ENCODE peak calls at places on chromosomes 11 and 22, in eight cellular contexts. H is upper lobe of right lung, O is transverse colon, E is AG09309, G is heart left ventricle, J is spleen, M is astrocyte of the spinal cord, K is fibroblast of mammary gland. L is an unnamed sample.

GRCh38 chr22:22431271-22432220 is 77.0 kb downstream of the ZNF280B start:
- DNase-seq in H (no peak), G (peak; percentile 45), K (peak; percentile 45), E (peak; percentile 1), O (peak; percentile 72), J (peak; percentile 87), M (peak; percentile 39), L (peak; percentile 11)

GRCh38 chr11:120236169-120237107 is 3.5 kb upstream of the POU2F3 start:
- DNase-seq in K (peak; percentile 65), G (no peak), J (no peak), O (no peak), E (no peak), H (no peak), M (peak; percentile 26), L (no peak)

GRCh38 chr11:60206616-60207015 is 23.7 kb upstream of the MS4A6A start:
- DNase-seq in J (no peak), H (no peak), O (no peak), K (no peak), E (no peak), M (no peak), G (no peak), L (no peak)

GRCh38 chr11:122050021-122050710 is 65.8 kb downstream of the BLID start:
- DNase-seq in G (no peak), M (no peak), H (no peak), K (no peak), O (no peak), J (no peak), E (no peak), L (no peak)

GRCh38 chr11:19651654-19652053 is 61.0 kb upstream of the NAV2 start:
- DNase-seq in O (no peak), K (no peak), G (no peak), E (no peak), M (no peak), J (no peak), H (no peak), L (no peak)

GRCh38 chr11:93908689-93909088 is 58.3 kb upstream of the VSTM5 start:
- DNase-seq in K (peak; percentile 77), E (peak; percentile 62), G (no peak), O (no peak), J (no peak), M (peak; percentile 92), H (no peak), L (peak; percentile 78)

GRCh38 chr22:40605676-40606250 is 30.8 kb downstream of the MRTFA start:
- DNase-seq in H (no peak), J (no peak), O (no peak), K (no peak), M (peak; percentile 28), G (no peak), E (no peak), L (no peak)

GRCh38 chr11:115652094-115652493 is 147.9 kb upstream of the CADM1 start:
- DNase-seq in G (no peak), H (no peak), O (no peak), M (no peak), E (no peak), J (no peak), K (no peak), L (no peak)

GRCh38 chr11:94717667-94718066 is 50.5 kb upstream of the AMOTL1 start:
- DNase-seq in E (no peak), J (no peak), M (no peak), G (no peak), K (no peak), O (no peak), H (no peak), L (no peak)

GRCh38 chr11:92557848-92558247 is 333.2 kb downstream of the FAT3 start:
- DNase-seq in J (no peak), G (no peak), E (no peak), K (no peak), H (no peak), O (no peak), M (no peak), L (no peak)

GRCh38 chr11:46050065-46050464 is 71.2 kb downstream of the PHF21A start:
- DNase-seq in H (no peak), M (peak; percentile 86), O (peak; percentile 12), G (peak; percentile 28), E (peak; percentile 48), J (no peak), K (peak; percentile 63), L (peak; percentile 90)

GRCh38 chr11:61062181-61062955 is 39.9 kb upstream of the CD5 start:
- DNase-seq in O (no peak), K (no peak), J (no peak), H (no peak), M (no peak), E (no peak), G (no peak), L (no peak)

GRCh38 chr11:947744-948143 is 22.1 kb downstream of the AP2A2 start:
- DNase-seq in O (no peak), J (no peak), H (no peak), G (no peak), K (no peak), E (no peak), M (no peak), L (no peak)

GRCh38 chr11:3123761-3124733 is 41.1 kb downstream of the OSBPL5 start:
- DNase-seq in J (peak; percentile 71), E (peak; percentile 80), H (peak; percentile 78), G (peak; percentile 91), M (peak; percentile 95), O (peak; percentile 81), K (peak; percentile 99), L (peak; percentile 93)

GRCh38 chr11:116790167-116791001 is 1.3 kb downstream of the APOA5 start:
- DNase-seq in J (peak; percentile 80), H (peak; percentile 68), K (no peak), G (no peak), O (no peak), M (no peak), E (no peak), L (no peak)

DNA sequence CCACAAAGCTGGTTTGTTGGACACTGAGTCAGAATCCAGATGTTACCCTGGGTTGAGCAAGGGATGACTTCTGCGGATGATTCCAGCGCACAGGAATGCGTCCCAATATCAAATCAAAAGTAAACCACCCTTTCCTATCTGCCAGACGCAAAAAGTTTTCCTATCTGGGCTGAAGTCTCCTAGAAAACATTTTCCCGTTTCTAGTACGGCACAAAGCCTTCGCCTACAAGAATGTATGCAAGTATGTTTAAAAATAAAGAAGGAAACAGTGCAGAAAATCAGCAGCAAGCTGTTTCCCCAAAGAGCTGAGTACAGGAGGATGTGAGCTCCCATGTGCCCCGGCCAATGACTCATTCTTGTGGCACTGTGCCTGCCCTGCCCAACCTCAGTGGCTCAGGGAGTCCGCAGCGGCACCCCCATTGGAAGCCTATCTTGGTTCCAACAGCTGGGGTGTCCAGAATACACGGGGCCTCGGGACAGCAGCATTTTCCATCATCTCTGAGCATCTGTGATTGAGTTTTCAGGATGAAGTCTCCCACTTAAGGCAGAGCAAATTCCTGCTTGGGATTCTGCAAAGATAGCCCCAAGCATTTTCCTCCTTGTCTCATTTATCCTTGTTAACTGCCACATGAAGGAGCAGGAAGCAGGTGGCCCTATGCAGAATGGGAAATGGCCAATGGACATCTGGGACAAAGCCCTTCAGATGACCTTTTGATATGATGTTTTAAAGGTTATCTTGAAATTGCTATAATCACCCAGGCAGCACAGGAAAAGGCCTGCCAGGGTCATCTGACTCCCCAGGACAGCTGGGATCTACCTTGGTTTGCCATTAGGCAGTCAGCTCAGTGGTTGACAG is 17.5 kb downstream of the KCNJ5 start:
- DNase-seq in J (no peak), H (no peak), G (peak; percentile 83), M (peak; percentile 48), E (peak; percentile 18), O (peak; percentile 63), K (peak; percentile 78), L (no peak)
- H3K4me3 ChIP-seq in J (no peak overlapping the region), H (no peak overlapping the region), G (no peak overlapping the region), M (no peak overlapping the region), E (no peak overlapping the region), O (no peak overlapping the region), K (peak overlapping the region; percentile 16), L (no peak overlapping the region)

GRCh38 chr11:95968585-95968984 is 44.7 kb upstream of the MTMR2 start:
- DNase-seq in J (no peak), O (no peak), E (no peak), G (no peak), H (no peak), M (peak; percentile 24), K (peak; percentile 33), L (no peak)
- TF ChIP-seq CTCF in J (no peak), O (no peak), E (peak; percentile 47), G (no peak), H (no peak), M (peak; percentile 40), K (peak; percentile 53), L (peak; percentile 46)

DNA sequence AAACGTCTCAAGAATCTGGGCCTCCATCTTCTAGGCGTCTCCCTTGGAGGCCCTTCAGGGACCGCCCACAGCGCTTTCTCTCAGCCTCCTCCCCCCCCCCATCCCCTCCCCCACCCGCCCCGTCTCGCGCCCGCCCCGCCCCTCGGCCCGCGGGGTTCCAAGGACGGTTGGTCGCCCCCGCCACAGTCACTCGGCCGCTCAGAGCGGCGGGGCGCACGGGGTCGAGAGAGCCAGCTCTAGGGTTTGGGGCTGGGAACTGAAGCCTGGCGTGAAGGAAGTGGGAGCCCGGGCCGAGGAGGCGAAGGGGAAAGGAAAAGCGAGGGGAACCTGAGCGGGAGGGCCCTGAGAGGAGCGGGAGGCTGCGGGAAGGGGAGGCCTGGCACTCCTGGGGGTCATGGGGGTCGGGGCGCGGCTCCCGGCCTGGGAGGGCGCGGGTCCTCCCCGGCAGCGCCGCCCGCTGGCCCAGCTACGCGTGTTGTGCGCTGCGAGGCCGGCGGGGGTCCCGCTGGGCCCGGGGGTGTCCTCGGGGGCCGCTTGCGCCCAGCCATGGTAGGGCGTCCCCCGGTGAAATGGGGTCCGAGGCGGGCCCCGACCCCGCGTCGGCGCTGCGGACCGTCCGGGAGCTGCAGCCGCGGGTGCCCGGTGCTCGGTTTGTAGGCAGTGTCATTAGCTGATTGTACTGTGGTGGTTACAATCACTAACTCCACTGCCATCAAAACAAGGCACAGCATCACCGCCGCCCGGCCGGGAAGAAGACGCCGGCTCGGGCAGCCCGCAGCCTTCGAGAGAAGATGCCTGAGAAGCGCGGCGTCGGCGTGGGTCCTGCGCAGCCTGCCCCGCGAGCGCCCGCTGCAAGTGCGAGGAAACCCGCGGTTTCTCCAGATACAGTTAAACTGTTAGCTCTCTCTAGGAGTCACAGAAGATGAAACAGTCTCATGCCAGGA is at the start of gene BTG4:
- DNase-seq in O (peak; percentile 8), E (no peak), G (no peak), M (no peak), K (peak; percentile 14), H (no peak), J (no peak), L (no peak)
- H3K4me3 ChIP-seq in O (peak within 1 kb of the TSS; percentile 29), E (peak within 1 kb of the TSS; percentile 54), G (peak within 1 kb of the TSS; percentile 52), M (peak within 1 kb of the TSS; percentile 44), K (peak within 1 kb of the TSS; percentile 46), H (peak within 1 kb of the TSS; percentile 41), J (peak within 1 kb of the TSS; percentile 35), L (peak within 1 kb of the TSS; percentile 39)

GRCh38 chr22:35315141-35315854 is 15.6 kb downstream of the TOM1 start:
- DNase-seq in M (no peak), G (peak; percentile 52), K (no peak), J (peak; percentile 37), H (peak; percentile 59), O (no peak), E (no peak), L (no peak)

GRCh38 chr22:35314161-35314942 is 14.7 kb downstream of the TOM1 start:
- DNase-seq in E (no peak), H (peak; percentile 39), M (no peak), O (peak; percentile 65), J (peak; percentile 67), G (no peak), K (no peak), L (no peak)

GRCh38 chr22:35317680-35318290 is 18.1 kb downstream of the TOM1 start:
- DNase-seq in H (peak; percentile 40), K (no peak), M (no peak), G (no peak), J (peak; percentile 21), O (no peak), E (no peak), L (no peak)

GRCh38 chr22:35318346-35319215 is 18.9 kb downstream of the TOM1 start:
- DNase-seq in J (peak; percentile 59), H (peak; percentile 47), K (no peak), M (no peak), O (no peak), G (no peak), E (no peak), L (no peak)

GRCh38 chr22:35315855-35316745 is 16.4 kb downstream of the TOM1 start:
- DNase-seq in M (no peak), E (no peak), K (no peak), G (peak; percentile 89), O (no peak), H (peak; percentile 57), J (peak; percentile 64), L (no peak)
- TF ChIP-seq CTCF in M (no peak), E (no peak), K (no peak), G (no peak), O (no peak), H (no peak), J (no peak), L (no peak)

L was measured in astrocyte of the cerebellum.